ENCODE peak calls at places on chromosomes 16 and 17, in four cellular contexts. L is DMS79, V is H7, A is T-cell. G is an unnamed sample.

GRCh38 chr17:73359987-73360410 is 48.2 kb upstream of the CDC42EP4 start:
- DNase-seq in V (peak), L (no peak), A (no peak), G (no peak)

GRCh38 chr17:68053237-68054030 is 17.9 kb downstream of the KPNA2 start:
- DNase-seq in V (no peak), A (no peak), L (no peak), G (no peak)

GRCh38 chr16:3065742-3066439 is 451 bp downstream of the IL32 start:
- DNase-seq in V (peak), A (no peak), L (no peak), G (no peak)

GRCh38 chr16:59116744-59117143 is 382.6 kb upstream of the GOT2 start:
- DNase-seq in A (no peak), L (no peak), V (no peak), G (no peak)

GRCh38 chr16:73888840-73889577 is 407.6 kb upstream of the PSMD7 start:
- DNase-seq in V (no peak), L (no peak), A (no peak), G (no peak)

GRCh38 chr17:37430051-37430591 is 23.4 kb downstream of the TADA2A start:
- DNase-seq in A (no peak), V (no peak), L (no peak), G (no peak)

GRCh38 chr16:27642753-27643152 is 92.8 kb downstream of the KATNIP start:
- DNase-seq in V (peak), L (no peak), A (no peak), G (no peak)

GRCh38 chr17:75345514-75346167 is 56.4 kb upstream of the SLC25A19 start:
- DNase-seq in V (peak), L (no peak), A (peak), G (peak)

GRCh38 chr17:835263-835662 is 53.1 kb downstream of the MRM3 start:
- DNase-seq in V (peak), A (no peak), L (no peak), G (no peak)

GRCh38 chr16:87666919-87667318 is 64.6 kb downstream of the JPH3 start:
- DNase-seq in V (no peak), A (no peak), L (no peak), G (no peak)

GRCh38 chr17:37177234-37177633 is 198.6 kb upstream of the C17orf78 start:
- DNase-seq in L (peak), V (no peak), A (no peak), G (no peak)

GRCh38 chr16:88629835-88630234 is 8.5 kb upstream of the IL17C start:
- DNase-seq in A (no peak), L (no peak), V (no peak), G (no peak)

GRCh38 chr17:7479389-7480192 is at the start of gene ZBTB4:
- DNase-seq in V (peak), L (no peak), A (peak), G (peak)

GRCh38 chr17:62652251-62653001 is 25.0 kb downstream of the MRC2 start:
- DNase-seq in A (no peak), L (peak), V (peak), G (no peak)

GRCh38 chr17:16428098-16428882 is 12.9 kb downstream of the TRPV2 start:
- DNase-seq in V (peak), L (no peak), A (no peak), G (no peak)